ENCODE peak calls at places on chromosomes 16 and 17, in seven cellular contexts. One of them, this sample, is unnamed.

GRCh38 chr17:39094607-39095308 is 56.7 kb downstream of the PLXDC1 start:
- DNase-seq in astrocyte: peak; percentile 20
- DNase-seq in GM03348: no peak
- DNase-seq in activated T-helper 1 cell treated with anti-CD3 and anti-CD28 coated beads, Interleukin-2, amount 50 U/mL, for 16 hours: no peak
- DNase-seq in neuronal stem cell: no peak
- DNase-seq in stimulated activated CD8-positive, alpha-beta memory T cell treated with anti-CD3 and anti-CD28 coated beads, Interleukin-4, amount 100 ng/mL, for 48 hours: peak; percentile 48
- DNase-seq in prostate gland: no peak
- DNase-seq in this sample: no peak

GRCh38 chr17:50139950-50140885 is 10.3 kb upstream of the SAMD14 start:
- DNase-seq in activated T-helper 1 cell treated with anti-CD3 and anti-CD28 coated beads, Interleukin-2, amount 50 U/mL, for 16 hours: peak; percentile 68
- DNase-seq in stimulated activated CD8-positive, alpha-beta memory T cell treated with anti-CD3 and anti-CD28 coated beads, Interleukin-4, amount 100 ng/mL, for 48 hours: peak; percentile 89
- DNase-seq in astrocyte: peak; percentile 46
- DNase-seq in prostate gland: peak; percentile 63
- DNase-seq in GM03348: peak; percentile 93
- DNase-seq in neuronal stem cell: no peak
- DNase-seq in this sample: peak; percentile 93

GRCh38 chr17:49557204-49558024 is 18.3 kb upstream of the NXPH3 start:
- DNase-seq in activated T-helper 1 cell treated with anti-CD3 and anti-CD28 coated beads, Interleukin-2, amount 50 U/mL, for 16 hours: no peak
- DNase-seq in astrocyte: no peak
- DNase-seq in stimulated activated CD8-positive, alpha-beta memory T cell treated with anti-CD3 and anti-CD28 coated beads, Interleukin-4, amount 100 ng/mL, for 48 hours: peak; percentile 58
- DNase-seq in GM03348: peak; percentile 46
- DNase-seq in prostate gland: no peak
- DNase-seq in neuronal stem cell: no peak
- DNase-seq in this sample: peak; percentile 89

GRCh38 chr17:77383613-77384608 is 243.1 kb downstream of the SEC14L1 start:
- DNase-seq in GM03348: no peak
- DNase-seq in astrocyte: no peak
- DNase-seq in neuronal stem cell: no peak
- DNase-seq in activated T-helper 1 cell treated with anti-CD3 and anti-CD28 coated beads, Interleukin-2, amount 50 U/mL, for 16 hours: no peak
- DNase-seq in stimulated activated CD8-positive, alpha-beta memory T cell treated with anti-CD3 and anti-CD28 coated beads, Interleukin-4, amount 100 ng/mL, for 48 hours: no peak
- DNase-seq in prostate gland: peak; percentile 46
- DNase-seq in this sample: peak; percentile 49

GRCh38 chr17:79463421-79464309 is 147.2 kb downstream of the RBFOX3 start:
- DNase-seq in activated T-helper 1 cell treated with anti-CD3 and anti-CD28 coated beads, Interleukin-2, amount 50 U/mL, for 16 hours: no peak
- DNase-seq in stimulated activated CD8-positive, alpha-beta memory T cell treated with anti-CD3 and anti-CD28 coated beads, Interleukin-4, amount 100 ng/mL, for 48 hours: no peak
- DNase-seq in astrocyte: no peak
- DNase-seq in GM03348: no peak
- DNase-seq in prostate gland: no peak
- DNase-seq in neuronal stem cell: no peak
- DNase-seq in this sample: peak; percentile 69

GRCh38 chr16:785563-786535 is 2.3 kb downstream of the RPUSD1 start:
- DNase-seq in GM03348: peak; percentile 85
- DNase-seq in prostate gland: peak; percentile 43
- DNase-seq in neuronal stem cell: peak; percentile 61
- DNase-seq in stimulated activated CD8-positive, alpha-beta memory T cell treated with anti-CD3 and anti-CD28 coated beads, Interleukin-4, amount 100 ng/mL, for 48 hours: peak; percentile 91
- DNase-seq in astrocyte: no peak
- DNase-seq in activated T-helper 1 cell treated with anti-CD3 and anti-CD28 coated beads, Interleukin-2, amount 50 U/mL, for 16 hours: peak; percentile 62
- DNase-seq in this sample: peak; percentile 44

GRCh38 chr17:74532115-74532514 is 840 bp upstream of the CD300LB start:
- DNase-seq in prostate gland: no peak
- DNase-seq in neuronal stem cell: no peak
- DNase-seq in GM03348: no peak
- DNase-seq in activated T-helper 1 cell treated with anti-CD3 and anti-CD28 coated beads, Interleukin-2, amount 50 U/mL, for 16 hours: no peak
- DNase-seq in stimulated activated CD8-positive, alpha-beta memory T cell treated with anti-CD3 and anti-CD28 coated beads, Interleukin-4, amount 100 ng/mL, for 48 hours: peak; percentile 32
- DNase-seq in astrocyte: no peak
- DNase-seq in this sample: no peak

GRCh38 chr17:77644981-77645380 is 313.5 kb upstream of the TNRC6C start:
- DNase-seq in neuronal stem cell: no peak
- DNase-seq in prostate gland: no peak
- DNase-seq in activated T-helper 1 cell treated with anti-CD3 and anti-CD28 coated beads, Interleukin-2, amount 50 U/mL, for 16 hours: peak; percentile 15
- DNase-seq in stimulated activated CD8-positive, alpha-beta memory T cell treated with anti-CD3 and anti-CD28 coated beads, Interleukin-4, amount 100 ng/mL, for 48 hours: peak; percentile 66
- DNase-seq in GM03348: no peak
- DNase-seq in astrocyte: no peak
- DNase-seq in this sample: no peak

GRCh38 chr17:17503566-17504130 is 7.5 kb upstream of the RASD1 start:
- DNase-seq in stimulated activated CD8-positive, alpha-beta memory T cell treated with anti-CD3 and anti-CD28 coated beads, Interleukin-4, amount 100 ng/mL, for 48 hours: no peak
- DNase-seq in GM03348: no peak
- DNase-seq in prostate gland: no peak
- DNase-seq in neuronal stem cell: no peak
- DNase-seq in astrocyte: no peak
- DNase-seq in activated T-helper 1 cell treated with anti-CD3 and anti-CD28 coated beads, Interleukin-2, amount 50 U/mL, for 16 hours: no peak
- DNase-seq in this sample: peak; percentile 75

GRCh38 chr17:27489045-27489715 is 32.9 kb downstream of the KSR1 start:
- DNase-seq in GM03348: peak; percentile 93
- DNase-seq in neuronal stem cell: no peak
- DNase-seq in activated T-helper 1 cell treated with anti-CD3 and anti-CD28 coated beads, Interleukin-2, amount 50 U/mL, for 16 hours: no peak
- DNase-seq in stimulated activated CD8-positive, alpha-beta memory T cell treated with anti-CD3 and anti-CD28 coated beads, Interleukin-4, amount 100 ng/mL, for 48 hours: no peak
- DNase-seq in astrocyte: peak; percentile 56
- DNase-seq in prostate gland: peak; percentile 81
- DNase-seq in this sample: no peak

GRCh38 chr16:87407511-87408112 is 15.5 kb downstream of the MAP1LC3B start:
- DNase-seq in activated T-helper 1 cell treated with anti-CD3 and anti-CD28 coated beads, Interleukin-2, amount 50 U/mL, for 16 hours: no peak
- DNase-seq in astrocyte: peak; percentile 80
- DNase-seq in neuronal stem cell: no peak
- DNase-seq in stimulated activated CD8-positive, alpha-beta memory T cell treated with anti-CD3 and anti-CD28 coated beads, Interleukin-4, amount 100 ng/mL, for 48 hours: no peak
- DNase-seq in prostate gland: no peak
- DNase-seq in GM03348: no peak
- DNase-seq in this sample: peak; percentile 62

GRCh38 chr17:27991594-27991993 is 50.9 kb upstream of the NLK start:
- DNase-seq in activated T-helper 1 cell treated with anti-CD3 and anti-CD28 coated beads, Interleukin-2, amount 50 U/mL, for 16 hours: no peak
- DNase-seq in astrocyte: no peak
- DNase-seq in GM03348: no peak
- DNase-seq in prostate gland: no peak
- DNase-seq in neuronal stem cell: no peak
- DNase-seq in stimulated activated CD8-positive, alpha-beta memory T cell treated with anti-CD3 and anti-CD28 coated beads, Interleukin-4, amount 100 ng/mL, for 48 hours: no peak
- DNase-seq in this sample: no peak

GRCh38 chr16:265711-266110 is 10.0 kb downstream of the RGS11 start:
- DNase-seq in prostate gland: no peak
- DNase-seq in stimulated activated CD8-positive, alpha-beta memory T cell treated with anti-CD3 and anti-CD28 coated beads, Interleukin-4, amount 100 ng/mL, for 48 hours: no peak
- DNase-seq in neuronal stem cell: no peak
- DNase-seq in astrocyte: no peak
- DNase-seq in GM03348: no peak
- DNase-seq in activated T-helper 1 cell treated with anti-CD3 and anti-CD28 coated beads, Interleukin-2, amount 50 U/mL, for 16 hours: no peak
- DNase-seq in this sample: no peak

GRCh38 chr17:82103588-82104451 is 5.8 kb upstream of the FASN start:
- DNase-seq in neuronal stem cell: peak; percentile 83
- DNase-seq in stimulated activated CD8-positive, alpha-beta memory T cell treated with anti-CD3 and anti-CD28 coated beads, Interleukin-4, amount 100 ng/mL, for 48 hours: no peak
- DNase-seq in GM03348: no peak
- DNase-seq in activated T-helper 1 cell treated with anti-CD3 and anti-CD28 coated beads, Interleukin-2, amount 50 U/mL, for 16 hours: no peak
- DNase-seq in prostate gland: peak; percentile 93
- DNase-seq in astrocyte: no peak
- DNase-seq in this sample: peak; percentile 85

GRCh38 chr17:11848330-11848729 is 148.9 kb downstream of the ZNF18 start:
- DNase-seq in astrocyte: no peak
- DNase-seq in GM03348: no peak
- DNase-seq in prostate gland: no peak
- DNase-seq in activated T-helper 1 cell treated with anti-CD3 and anti-CD28 coated beads, Interleukin-2, amount 50 U/mL, for 16 hours: no peak
- DNase-seq in stimulated activated CD8-positive, alpha-beta memory T cell treated with anti-CD3 and anti-CD28 coated beads, Interleukin-4, amount 100 ng/mL, for 48 hours: no peak
- DNase-seq in neuronal stem cell: no peak
- DNase-seq in this sample: no peak

GRCh38 chr16:67101683-67102082 is 8.1 kb upstream of the PHAF1 start:
- DNase-seq in stimulated activated CD8-positive, alpha-beta memory T cell treated with anti-CD3 and anti-CD28 coated beads, Interleukin-4, amount 100 ng/mL, for 48 hours: peak; percentile 37
- DNase-seq in activated T-helper 1 cell treated with anti-CD3 and anti-CD28 coated beads, Interleukin-2, amount 50 U/mL, for 16 hours: no peak
- DNase-seq in neuronal stem cell: no peak
- DNase-seq in prostate gland: no peak
- DNase-seq in GM03348: peak; percentile 49
- DNase-seq in astrocyte: peak; percentile 71
- DNase-seq in this sample: no peak

GRCh38 chr16:88409296-88410065 is 26.7 kb downstream of the ZNF469 start:
- DNase-seq in activated T-helper 1 cell treated with anti-CD3 and anti-CD28 coated beads, Interleukin-2, amount 50 U/mL, for 16 hours: no peak
- DNase-seq in stimulated activated CD8-positive, alpha-beta memory T cell treated with anti-CD3 and anti-CD28 coated beads, Interleukin-4, amount 100 ng/mL, for 48 hours: no peak
- DNase-seq in astrocyte: no peak
- DNase-seq in neuronal stem cell: no peak
- DNase-seq in GM03348: no peak
- DNase-seq in prostate gland: no peak
- DNase-seq in this sample: no peak

GRCh38 chr16:27333104-27333503 is 19.3 kb downstream of the IL4R start:
- DNase-seq in activated T-helper 1 cell treated with anti-CD3 and anti-CD28 coated beads, Interleukin-2, amount 50 U/mL, for 16 hours: no peak
- DNase-seq in stimulated activated CD8-positive, alpha-beta memory T cell treated with anti-CD3 and anti-CD28 coated beads, Interleukin-4, amount 100 ng/mL, for 48 hours: no peak
- DNase-seq in GM03348: no peak
- DNase-seq in astrocyte: no peak
- DNase-seq in prostate gland: no peak
- DNase-seq in neuronal stem cell: no peak
- DNase-seq in this sample: no peak